ENCODE peak calls at places on chromosomes 3 and 15, in nine cellular contexts. P is K562, J is AG09309, I is cardiac fibroblast, X is neural progenitor cell, V is left lung, W is heart right ventricle, G is endothelial cell of umbilical vein, M is fibroblast of mammary gland. Q is an unnamed sample.

GRCh38 chr3:40387895-40388254 is 891 bp downstream of the ENTPD3 start:
- DNase-seq in W (no peak), I (no peak), G (no peak), J (no peak), V (no peak), P (no peak), X (no peak), M (no peak), Q (no peak)

GRCh38 chr3:172096881-172097420 is 57.6 kb downstream of the FNDC3B start:
- DNase-seq in X (peak), V (no peak), P (peak), M (peak), W (no peak), I (peak), J (no peak), G (peak), Q (no peak)

GRCh38 chr3:67094769-67095168 is 96.7 kb downstream of the KBTBD8 start:
- DNase-seq in J (no peak), P (no peak), M (peak), X (no peak), I (peak), G (peak), V (no peak), W (no peak), Q (no peak)

GRCh38 chr15:26260517-26261133 is 397.5 kb upstream of the ATP10A start:
- DNase-seq in M (peak), X (peak), W (peak), G (no peak), J (no peak), P (peak), V (no peak), I (peak), Q (peak)

GRCh38 chr3:16064660-16065414 is 109.6 kb upstream of the GALNT15 start:
- DNase-seq in J (peak), W (peak), G (peak), V (no peak), P (no peak), I (peak), M (peak), X (no peak), Q (peak)

GRCh38 chr15:82105458-82106205 is 59.8 kb upstream of the MEX3B start:
- DNase-seq in X (no peak), G (no peak), W (no peak), I (peak), J (peak), M (peak), P (no peak), V (no peak), Q (peak)

GRCh38 chr15:85589873-85590272 is 204.9 kb downstream of the KLHL25 start:
- DNase-seq in X (no peak), V (no peak), P (no peak), J (no peak), M (peak), G (no peak), I (peak), W (no peak), Q (no peak)

GRCh38 chr15:63382966-63383710 is 1.5 kb upstream of the CA12 start:
- DNase-seq in W (no peak), J (no peak), G (no peak), V (no peak), X (no peak), M (no peak), P (no peak), I (peak), Q (no peak)

GRCh38 chr15:84766461-84767005 is 18.1 kb downstream of the ZNF592 start:
- DNase-seq in X (no peak), V (no peak), P (no peak), M (no peak), G (no peak), W (no peak), J (peak), I (no peak), Q (no peak)

GRCh38 chr3:182620715-182621434 is 172.4 kb upstream of the ATP11B start:
- DNase-seq in W (no peak), I (no peak), X (no peak), J (no peak), G (no peak), M (no peak), P (no peak), V (no peak), Q (no peak)

GRCh38 chr15:73927003-73927475 is 777 bp downstream of the LOXL1 start:
- DNase-seq in X (peak), W (peak), P (no peak), M (no peak), J (no peak), V (peak), G (peak), I (no peak), Q (no peak)

GRCh38 chr3:16305121-16305541 is 40.1 kb downstream of the OXNAD1 start:
- DNase-seq in M (no peak), W (no peak), X (no peak), I (no peak), V (no peak), J (no peak), G (no peak), P (peak), Q (no peak)

GRCh38 chr3:55963611-55964010 is 476.5 kb upstream of the WNT5A start:
- DNase-seq in G (no peak), P (no peak), I (no peak), W (no peak), X (no peak), J (no peak), M (no peak), V (no peak), Q (no peak)

GRCh38 chr15:74343797-74344127 is 23.7 kb downstream of the CYP11A1 start:
- DNase-seq in X (no peak), W (no peak), P (no peak), G (no peak), I (no peak), M (no peak), V (no peak), J (no peak), Q (no peak)

GRCh38 chr3:194548346-194549321 is 61.8 kb upstream of the ATP13A3 start:
- DNase-seq in M (no peak), I (no peak), P (no peak), X (no peak), W (no peak), G (peak), J (no peak), V (no peak), Q (no peak)

GRCh38 chr3:68909719-68910118 is 22.6 kb downstream of the TAFA4 start:
- DNase-seq in M (no peak), J (no peak), V (no peak), G (no peak), P (no peak), I (no peak), W (no peak), X (no peak), Q (no peak)

GRCh38 chr3:136916200-136916599 is 41.6 kb upstream of the IL20RB start:
- DNase-seq in X (no peak), I (no peak), P (peak), J (no peak), M (no peak), V (no peak), W (no peak), G (no peak), Q (no peak)

GRCh38 chr3:13480340-13481318 is 523 bp downstream of the HDAC11 start:
- DNase-seq in I (no peak), W (no peak), P (no peak), X (no peak), G (no peak), J (no peak), M (peak), V (no peak), Q (no peak)

GRCh38 chr3:188397766-188398705 is 244.1 kb downstream of the LPP start:
- DNase-seq in M (no peak), J (no peak), G (no peak), X (no peak), V (no peak), W (peak), I (no peak), P (no peak), Q (no peak)

GRCh38 chr3:112623717-112624116 is 17.2 kb downstream of the CCDC80 start:
- DNase-seq in G (no peak), X (no peak), M (no peak), V (no peak), W (no peak), J (no peak), P (no peak), I (no peak), Q (no peak)

GRCh38 chr15:45919806-45920205 is 285.0 kb downstream of the SQOR start:
- DNase-seq in X (no peak), J (peak), V (peak), G (peak), I (peak), W (no peak), M (peak), P (no peak), Q (no peak)

GRCh38 chr3:27533718-27534578 is 49.8 kb upstream of the SLC4A7 start:
- DNase-seq in J (peak), I (peak), M (peak), W (peak), G (peak), V (peak), P (peak), X (peak), Q (peak)

DNA sequence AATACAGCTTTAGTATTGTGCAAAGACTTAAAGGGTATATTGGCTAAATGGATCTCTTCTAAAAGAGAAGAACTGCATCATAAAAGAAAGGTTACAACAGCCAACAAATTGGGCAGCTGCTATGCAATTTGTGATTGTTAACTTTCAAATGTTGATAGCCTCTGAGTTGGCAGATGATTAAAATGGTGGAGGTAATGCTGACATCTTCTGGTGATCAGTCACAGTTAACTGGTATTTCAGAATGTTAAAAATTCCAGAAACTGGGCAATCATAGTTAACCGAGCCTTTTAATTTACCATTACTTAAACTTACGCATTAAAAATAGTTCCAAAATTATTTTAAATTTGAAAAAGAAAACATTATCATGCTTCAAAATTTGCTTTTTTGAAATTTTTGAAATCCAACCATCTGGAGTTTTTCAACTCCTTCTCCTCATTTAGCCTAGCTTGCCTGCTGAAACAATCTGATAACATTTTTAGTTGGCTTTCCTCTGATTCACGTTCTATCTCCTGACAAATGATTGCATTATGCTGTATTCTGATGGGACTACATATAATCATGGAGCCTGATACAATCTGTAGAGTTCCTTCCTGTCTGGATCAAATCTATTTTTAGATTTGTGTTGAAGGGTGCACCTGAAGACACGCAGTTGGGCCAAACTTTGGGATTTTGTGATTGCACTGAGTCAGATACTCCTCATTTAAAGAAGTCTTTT is 144.0 kb upstream of the PDZRN3 start:
- DNase-seq in J (no peak), V (no peak), P (no peak), X (no peak), G (no peak), I (no peak), M (peak), W (no peak), Q (no peak)
- TF ChIP-seq CTCF in J (peak), V (no peak), P (no peak), X (no peak), G (no peak), I (no peak), M (no peak), W (no peak), Q (peak)

GRCh38 chr15:37045859-37046318 is 54.5 kb downstream of the MEIS2 start:
- DNase-seq in X (peak), P (no peak), M (no peak), V (no peak), J (no peak), I (no peak), G (no peak), W (no peak), Q (no peak)
- H3K4me3 ChIP-seq in X (peak), P (no peak), M (no peak), V (no peak), J (no peak), I (no peak), G (no peak), W (no peak), Q (no peak)

DNA sequence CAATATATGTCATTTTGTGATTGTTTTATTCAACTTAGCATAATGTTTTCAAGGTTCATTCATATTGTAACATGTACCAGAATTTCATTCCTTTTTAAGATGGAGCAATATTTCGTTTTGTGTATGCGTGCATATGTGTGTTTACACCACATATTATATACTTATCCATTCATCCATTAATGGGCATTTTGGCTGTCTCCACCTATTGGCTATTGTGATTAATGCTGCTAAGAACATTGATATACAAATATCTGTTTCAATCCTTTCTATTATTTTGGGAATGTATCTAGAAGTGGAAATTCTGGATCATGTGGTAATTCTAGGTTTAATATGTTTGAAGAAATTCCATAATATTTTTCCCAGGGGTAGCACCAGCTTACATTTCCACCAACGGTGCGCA is 403.9 kb upstream of the LMCD1 start:
- DNase-seq in W (no peak), J (no peak), X (no peak), G (no peak), M (no peak), P (no peak), I (no peak), V (no peak), Q (no peak)
- TF ChIP-seq CTCF in W (no peak), J (no peak), X (peak), G (no peak), M (peak), P (no peak), I (peak), V (no peak), Q (no peak)

GRCh38 chr3:98764692-98765002 is 1.5 kb downstream of the ST3GAL6 start:
- DNase-seq in V (no peak), G (no peak), I (no peak), M (no peak), P (no peak), J (no peak), X (no peak), W (no peak), Q (no peak)
- H3K4me3 ChIP-seq in V (peak), G (no peak), I (no peak), M (no peak), P (no peak), J (no peak), X (no peak), W (no peak), Q (no peak)

DNA sequence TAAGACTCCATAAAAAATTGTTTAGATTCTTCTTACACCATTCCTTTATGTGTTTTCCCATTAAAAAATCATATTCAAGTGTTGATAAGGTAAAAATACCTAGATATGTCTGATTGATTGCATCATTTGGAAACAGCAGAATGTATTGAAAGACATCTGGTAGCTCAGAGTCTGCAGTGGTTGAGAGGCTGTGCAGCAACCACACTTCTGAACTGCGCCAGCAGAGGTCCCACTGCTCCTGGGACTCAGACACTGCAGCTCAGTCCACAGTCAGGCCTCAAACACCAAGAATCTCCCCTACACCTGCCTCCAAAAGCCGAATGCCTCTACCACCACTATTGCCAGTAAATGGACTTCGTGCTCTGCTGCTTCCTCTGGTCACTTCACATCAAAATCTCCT is 176.9 kb upstream of the LMCD1 start:
- DNase-seq in P (no peak), X (peak), J (peak), W (peak), V (no peak), G (peak), M (peak), I (peak), Q (no peak)
- TF ChIP-seq CTCF in P (no peak), X (peak), J (peak), W (peak), V (peak), G (peak), M (peak), I (peak), Q (peak)

GRCh38 chr3:177193706-177194268 is 3.5 kb downstream of the TBL1XR1 start:
- DNase-seq in V (no peak), M (no peak), I (no peak), W (no peak), J (no peak), P (no peak), X (no peak), G (no peak), Q (no peak)
- H3K4me3 ChIP-seq in V (no peak), M (no peak), I (peak), W (peak), J (no peak), P (peak), X (peak), G (no peak), Q (no peak)

DNA sequence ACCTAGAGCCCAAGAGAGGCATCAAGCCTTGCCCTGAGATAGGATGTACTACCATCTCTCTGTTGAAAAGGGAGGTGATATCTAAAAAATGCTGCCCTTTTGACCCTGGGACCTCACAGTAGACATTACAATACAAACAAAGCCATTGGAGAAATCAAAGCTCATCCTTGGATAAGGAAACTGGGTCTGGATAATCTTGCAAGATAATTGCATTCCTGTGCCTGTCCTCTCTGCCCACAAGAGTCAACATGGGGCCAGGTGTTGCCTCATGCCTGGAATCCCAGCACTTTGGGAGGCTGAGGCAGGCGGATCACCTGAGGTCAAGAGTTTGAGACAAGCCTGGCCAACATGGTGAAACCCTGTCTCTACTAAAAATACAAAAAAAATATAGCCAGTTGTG is 57.3 kb upstream of the DLG1 start:
- DNase-seq in I (no peak), W (no peak), P (no peak), M (no peak), G (no peak), X (no peak), V (no peak), J (no peak), Q (no peak)
- TF ChIP-seq CTCF in I (no peak), W (no peak), P (no peak), M (no peak), G (no peak), X (no peak), V (no peak), J (no peak), Q (no peak)

GRCh38 chr15:49589030-49589429 is 31.6 kb downstream of the FAM227B start:
- DNase-seq in J (no peak), W (no peak), P (no peak), X (no peak), V (no peak), I (no peak), M (no peak), G (no peak), Q (no peak)
- H3K4me3 ChIP-seq in J (no peak), W (no peak), P (no peak), X (no peak), V (no peak), I (no peak), M (no peak), G (no peak), Q (no peak)

GRCh38 chr3:193168911-193169310 is 72.1 kb upstream of the PLAAT1 start:
- DNase-seq in V (no peak), J (no peak), I (no peak), W (no peak), M (no peak), X (no peak), P (no peak), G (no peak), Q (no peak)
- TF ChIP-seq CTCF in V (no peak), J (no peak), I (no peak), W (no peak), M (no peak), X (no peak), P (no peak), G (no peak), Q (no peak)